ENCODE peak calls at places on chromosomes 7 and 10, in nine cellular contexts. Q is Peyer's patch; N is left lung; S is activated naive CD4-positive, alpha-beta T cell treated with anti-CD3 and anti-CD28 coated beads, Interleukin-2, amount 50 U/mL, for 16 hours; C is psoas muscle; D is endothelial cell; Y is stimulated activated naive CD8-positive, alpha-beta T cell treated with anti-CD3 and anti-CD28 coated beads, Interleukin-15, amount 100 ng/mL, for 72 hours; M is CD4-positive, alpha-beta T cell; W is NCI-H774. L is an unnamed sample.

GRCh38 chr7:30313348-30313747 is 29.0 kb downstream of the ZNRF2 start:
- DNase-seq in Q (no peak), N (no peak), S (no peak), C (no peak), D (no peak), Y (no peak), M (no peak), W (no peak), L (peak)

GRCh38 chr10:11705687-11706086 is 36.5 kb upstream of the ECHDC3 start:
- DNase-seq in Q (no peak), N (no peak), S (no peak), C (no peak), D (no peak), Y (no peak), M (no peak), W (no peak), L (peak)

GRCh38 chr10:19702215-19702614 is 114.0 kb upstream of the PLXDC2 start:
- DNase-seq in Q (no peak), N (no peak), S (no peak), C (no peak), D (no peak), Y (no peak), M (no peak), W (no peak), L (peak)

GRCh38 chr7:148607151-148607661 is 16.6 kb downstream of the C7orf33 start:
- DNase-seq in Q (no peak), N (no peak), S (no peak), C (no peak), D (no peak), Y (no peak), M (no peak), W (no peak), L (no peak)

GRCh38 chr7:135715673-135716072 is 12.3 kb downstream of the SLC13A4 start:
- DNase-seq in Q (no peak), N (no peak), S (no peak), C (no peak), D (no peak), Y (no peak), M (no peak), W (no peak), L (no peak)

GRCh38 chr7:98091061-98091460 is 15.6 kb upstream of the LMTK2 start:
- DNase-seq in Q (no peak), N (no peak), S (no peak), C (no peak), D (no peak), Y (no peak), M (no peak), W (no peak), L (no peak)

GRCh38 chr10:78752251-78752650 is 316.5 kb upstream of the ZMIZ1 start:
- DNase-seq in Q (peak), N (no peak), S (no peak), C (no peak), D (no peak), Y (no peak), M (no peak), W (no peak), L (no peak)

GRCh38 chr7:42170724-42171123 is 66.3 kb downstream of the GLI3 start:
- DNase-seq in Q (no peak), N (no peak), S (no peak), C (no peak), D (no peak), Y (no peak), M (no peak), W (no peak), L (no peak)

GRCh38 chr10:93875032-93875358 is 18.8 kb upstream of the SLC35G1 start:
- DNase-seq in Q (no peak), N (no peak), S (no peak), C (no peak), D (no peak), Y (no peak), M (no peak), W (no peak), L (no peak)

GRCh38 chr7:82081644-82082224 is 311.9 kb upstream of the HGF start:
- DNase-seq in Q (no peak), N (peak), S (no peak), C (peak), D (no peak), Y (no peak), M (no peak), W (no peak), L (no peak)

GRCh38 chr7:157475095-157475494 is 138.3 kb downstream of the DNAJB6 start:
- DNase-seq in Q (no peak), N (no peak), S (no peak), C (no peak), D (no peak), Y (no peak), M (no peak), W (no peak), L (no peak)

GRCh38 chr7:122736183-122736582 is 33.5 kb upstream of the RNF148 start:
- DNase-seq in Q (no peak), N (no peak), S (no peak), C (no peak), D (no peak), Y (no peak), M (no peak), W (no peak), L (no peak)

L was measured in fibroblast of villous mesenchyme.